ENCODE peak calls at places on chromosomes 6 and 20, in ten cellular contexts. One of them, this sample, is unnamed.

GRCh38 chr6:37700266-37700973 is 2.7 kb upstream of the MDGA1 start:
- DNase-seq in fibroblast of pulmonary artery: no peak
- DNase-seq in cardiac fibroblast: no peak
- DNase-seq in kidney epithelial cell: no peak
- DNase-seq in hepatocyte: no peak
- DNase-seq in pancreas: no peak
- DNase-seq in heart right ventricle: no peak
- DNase-seq in uterus: no peak
- DNase-seq in psoas muscle: no peak
- DNase-seq in sigmoid colon: no peak
- DNase-seq in this sample: no peak

GRCh38 chr20:23445596-23446217 is 6.2 kb downstream of the CSTL1 start:
- DNase-seq in pancreas: no peak
- DNase-seq in heart right ventricle: no peak
- DNase-seq in fibroblast of pulmonary artery: peak; percentile 56
- DNase-seq in kidney epithelial cell: peak; percentile 63
- DNase-seq in cardiac fibroblast: peak; percentile 90
- DNase-seq in sigmoid colon: no peak
- DNase-seq in uterus: no peak
- DNase-seq in psoas muscle: no peak
- DNase-seq in hepatocyte: peak; percentile 22
- DNase-seq in this sample: no peak

GRCh38 chr6:16003197-16003491 is 125.7 kb upstream of the MYLIP start:
- DNase-seq in pancreas: no peak
- DNase-seq in fibroblast of pulmonary artery: no peak
- DNase-seq in hepatocyte: no peak
- DNase-seq in kidney epithelial cell: no peak
- DNase-seq in heart right ventricle: no peak
- DNase-seq in sigmoid colon: no peak
- DNase-seq in uterus: no peak
- DNase-seq in psoas muscle: no peak
- DNase-seq in cardiac fibroblast: no peak
- DNase-seq in this sample: no peak

GRCh38 chr6:1027109-1027794 is 284.6 kb upstream of the FOXQ1 start:
- DNase-seq in kidney epithelial cell: no peak
- DNase-seq in fibroblast of pulmonary artery: no peak
- DNase-seq in pancreas: no peak
- DNase-seq in heart right ventricle: no peak
- DNase-seq in uterus: no peak
- DNase-seq in psoas muscle: no peak
- DNase-seq in hepatocyte: peak; percentile 23
- DNase-seq in sigmoid colon: no peak
- DNase-seq in cardiac fibroblast: no peak
- DNase-seq in this sample: no peak

GRCh38 chr20:9741996-9742395 is 96.9 kb downstream of the PAK5 start:
- DNase-seq in hepatocyte: no peak
- DNase-seq in cardiac fibroblast: no peak
- DNase-seq in fibroblast of pulmonary artery: no peak
- DNase-seq in heart right ventricle: no peak
- DNase-seq in pancreas: no peak
- DNase-seq in uterus: no peak
- DNase-seq in sigmoid colon: no peak
- DNase-seq in psoas muscle: no peak
- DNase-seq in kidney epithelial cell: no peak
- DNase-seq in this sample: no peak

GRCh38 chr6:148750826-148751225 is 4.0 kb downstream of the UST start:
- DNase-seq in uterus: no peak
- DNase-seq in sigmoid colon: no peak
- DNase-seq in fibroblast of pulmonary artery: peak; percentile 64
- DNase-seq in heart right ventricle: peak; percentile 25
- DNase-seq in pancreas: peak; percentile 75
- DNase-seq in psoas muscle: no peak
- DNase-seq in hepatocyte: no peak
- DNase-seq in cardiac fibroblast: peak; percentile 61
- DNase-seq in kidney epithelial cell: no peak
- DNase-seq in this sample: no peak

GRCh38 chr20:21183722-21184121 is 57.8 kb downstream of the KIZ start:
- DNase-seq in psoas muscle: no peak
- DNase-seq in heart right ventricle: no peak
- DNase-seq in sigmoid colon: no peak
- DNase-seq in fibroblast of pulmonary artery: no peak
- DNase-seq in hepatocyte: peak; percentile 37
- DNase-seq in cardiac fibroblast: peak; percentile 22
- DNase-seq in pancreas: no peak
- DNase-seq in kidney epithelial cell: no peak
- DNase-seq in uterus: no peak
- DNase-seq in this sample: no peak

GRCh38 chr6:127539292-127539691 is 20.2 kb upstream of the MTCL3 start:
- DNase-seq in pancreas: no peak
- DNase-seq in uterus: no peak
- DNase-seq in cardiac fibroblast: peak; percentile 59
- DNase-seq in heart right ventricle: no peak
- DNase-seq in kidney epithelial cell: no peak
- DNase-seq in fibroblast of pulmonary artery: peak; percentile 60
- DNase-seq in psoas muscle: no peak
- DNase-seq in hepatocyte: peak; percentile 10
- DNase-seq in sigmoid colon: no peak
- DNase-seq in this sample: no peak

GRCh38 chr6:144314003-144314485 is 28.9 kb downstream of the UTRN start:
- DNase-seq in heart right ventricle: peak; percentile 65
- DNase-seq in uterus: peak; percentile 59
- DNase-seq in cardiac fibroblast: peak; percentile 82
- DNase-seq in sigmoid colon: peak; percentile 80
- DNase-seq in fibroblast of pulmonary artery: peak; percentile 81
- DNase-seq in psoas muscle: peak; percentile 81
- DNase-seq in pancreas: no peak
- DNase-seq in hepatocyte: no peak
- DNase-seq in kidney epithelial cell: no peak
- DNase-seq in this sample: no peak

GRCh38 chr20:33843854-33844253 is 32.7 kb downstream of the CHMP4B start:
- DNase-seq in kidney epithelial cell: no peak
- DNase-seq in fibroblast of pulmonary artery: no peak
- DNase-seq in psoas muscle: no peak
- DNase-seq in sigmoid colon: peak; percentile 27
- DNase-seq in uterus: no peak
- DNase-seq in pancreas: no peak
- DNase-seq in heart right ventricle: no peak
- DNase-seq in cardiac fibroblast: peak; percentile 9
- DNase-seq in hepatocyte: no peak
- DNase-seq in this sample: peak; percentile 61

GRCh38 chr20:41316602-41317535 is 662 bp downstream of the ZHX3 start:
- DNase-seq in kidney epithelial cell: peak; percentile 67
- DNase-seq in uterus: peak; percentile 82
- DNase-seq in heart right ventricle: peak; percentile 88
- DNase-seq in psoas muscle: peak; percentile 91
- DNase-seq in sigmoid colon: peak; percentile 89
- DNase-seq in pancreas: peak; percentile 76
- DNase-seq in hepatocyte: peak; percentile 81
- DNase-seq in cardiac fibroblast: peak; percentile 94
- DNase-seq in fibroblast of pulmonary artery: peak; percentile 84
- DNase-seq in this sample: peak; percentile 69

GRCh38 chr20:16385891-16386290 is 187.4 kb downstream of the KIF16B start:
- DNase-seq in kidney epithelial cell: no peak
- DNase-seq in hepatocyte: no peak
- DNase-seq in cardiac fibroblast: no peak
- DNase-seq in pancreas: no peak
- DNase-seq in fibroblast of pulmonary artery: no peak
- DNase-seq in sigmoid colon: no peak
- DNase-seq in heart right ventricle: no peak
- DNase-seq in psoas muscle: no peak
- DNase-seq in uterus: no peak
- DNase-seq in this sample: no peak

GRCh38 chr6:105184921-105185320 is 5.1 kb upstream of the POPDC3 start:
- DNase-seq in pancreas: no peak
- DNase-seq in cardiac fibroblast: peak; percentile 88
- DNase-seq in kidney epithelial cell: no peak
- DNase-seq in heart right ventricle: no peak
- DNase-seq in sigmoid colon: no peak
- DNase-seq in psoas muscle: no peak
- DNase-seq in hepatocyte: no peak
- DNase-seq in uterus: no peak
- DNase-seq in fibroblast of pulmonary artery: peak; percentile 81
- DNase-seq in this sample: no peak

GRCh38 chr20:56439784-56440291 is 27.8 kb downstream of the CASS4 start:
- DNase-seq in heart right ventricle: peak; percentile 57
- DNase-seq in pancreas: no peak
- DNase-seq in cardiac fibroblast: peak; percentile 97
- DNase-seq in psoas muscle: no peak
- DNase-seq in kidney epithelial cell: peak; percentile 23
- DNase-seq in fibroblast of pulmonary artery: peak; percentile 99
- DNase-seq in sigmoid colon: peak; percentile 90
- DNase-seq in hepatocyte: peak; percentile 30
- DNase-seq in uterus: no peak
- DNase-seq in this sample: no peak

GRCh38 chr6:105223242-105223641 is 43.4 kb upstream of the POPDC3 start:
- DNase-seq in kidney epithelial cell: no peak
- DNase-seq in pancreas: no peak
- DNase-seq in sigmoid colon: no peak
- DNase-seq in hepatocyte: no peak
- DNase-seq in psoas muscle: no peak
- DNase-seq in heart right ventricle: no peak
- DNase-seq in cardiac fibroblast: no peak
- DNase-seq in fibroblast of pulmonary artery: no peak
- DNase-seq in uterus: no peak
- DNase-seq in this sample: no peak

GRCh38 chr20:35698298-35699126 is 640 bp downstream of the NFS1 start:
- DNase-seq in heart right ventricle: no peak
- DNase-seq in pancreas: no peak
- DNase-seq in cardiac fibroblast: no peak
- DNase-seq in hepatocyte: peak; percentile 10
- DNase-seq in kidney epithelial cell: no peak
- DNase-seq in uterus: no peak
- DNase-seq in sigmoid colon: peak; percentile 53
- DNase-seq in psoas muscle: no peak
- DNase-seq in fibroblast of pulmonary artery: no peak
- DNase-seq in this sample: no peak

GRCh38 chr20:47493175-47493953 is 8.3 kb upstream of the NCOA3 start:
- DNase-seq in cardiac fibroblast: peak; percentile 76
- DNase-seq in uterus: peak; percentile 92
- DNase-seq in fibroblast of pulmonary artery: peak; percentile 89
- DNase-seq in sigmoid colon: peak; percentile 95
- DNase-seq in psoas muscle: peak; percentile 93
- DNase-seq in hepatocyte: peak; percentile 82
- DNase-seq in kidney epithelial cell: no peak
- DNase-seq in pancreas: peak; percentile 90
- DNase-seq in heart right ventricle: peak; percentile 87
- DNase-seq in this sample: peak; percentile 75

GRCh38 chr20:25692499-25692898 is 4.2 kb downstream of the ZNF337 start:
- DNase-seq in pancreas: no peak
- DNase-seq in psoas muscle: no peak
- DNase-seq in uterus: no peak
- DNase-seq in sigmoid colon: no peak
- DNase-seq in fibroblast of pulmonary artery: no peak
- DNase-seq in heart right ventricle: no peak
- DNase-seq in hepatocyte: no peak
- DNase-seq in kidney epithelial cell: no peak
- DNase-seq in cardiac fibroblast: no peak
- DNase-seq in this sample: no peak
- TF ChIP-seq CTCF in pancreas: no peak
- TF ChIP-seq CTCF in psoas muscle: no peak
- TF ChIP-seq CTCF in uterus: no peak
- TF ChIP-seq CTCF in sigmoid colon: no peak
- TF ChIP-seq CTCF in fibroblast of pulmonary artery: no peak
- TF ChIP-seq CTCF in heart right ventricle: no peak
- TF ChIP-seq CTCF in hepatocyte: no peak
- TF ChIP-seq CTCF in kidney epithelial cell: peak; percentile 45
- TF ChIP-seq CTCF in cardiac fibroblast: no peak
- TF ChIP-seq CTCF in this sample: no peak

GRCh38 chr6:11044712-11045167 is 635 bp upstream of the ELOVL2 start:
- DNase-seq in psoas muscle: no peak
- DNase-seq in uterus: no peak
- DNase-seq in heart right ventricle: no peak
- DNase-seq in sigmoid colon: no peak
- DNase-seq in kidney epithelial cell: no peak
- DNase-seq in pancreas: no peak
- DNase-seq in cardiac fibroblast: no peak
- DNase-seq in fibroblast of pulmonary artery: no peak
- DNase-seq in hepatocyte: no peak
- DNase-seq in this sample: no peak
- H3K4me3 ChIP-seq in psoas muscle: peak overlapping the region; percentile 56
- H3K4me3 ChIP-seq in uterus: no peak overlapping the region
- H3K4me3 ChIP-seq in heart right ventricle: peak overlapping the region; percentile 26
- H3K4me3 ChIP-seq in sigmoid colon: peak overlapping the region; percentile 57
- H3K4me3 ChIP-seq in kidney epithelial cell: peak overlapping the region; percentile 37
- H3K4me3 ChIP-seq in pancreas: peak overlapping the region; percentile 59
- H3K4me3 ChIP-seq in cardiac fibroblast: peak overlapping the region; percentile 45
- H3K4me3 ChIP-seq in fibroblast of pulmonary artery: peak overlapping the region; percentile 55
- H3K4me3 ChIP-seq in hepatocyte: peak overlapping the region; percentile 27
- H3K4me3 ChIP-seq in this sample: no peak overlapping the region

DNA sequence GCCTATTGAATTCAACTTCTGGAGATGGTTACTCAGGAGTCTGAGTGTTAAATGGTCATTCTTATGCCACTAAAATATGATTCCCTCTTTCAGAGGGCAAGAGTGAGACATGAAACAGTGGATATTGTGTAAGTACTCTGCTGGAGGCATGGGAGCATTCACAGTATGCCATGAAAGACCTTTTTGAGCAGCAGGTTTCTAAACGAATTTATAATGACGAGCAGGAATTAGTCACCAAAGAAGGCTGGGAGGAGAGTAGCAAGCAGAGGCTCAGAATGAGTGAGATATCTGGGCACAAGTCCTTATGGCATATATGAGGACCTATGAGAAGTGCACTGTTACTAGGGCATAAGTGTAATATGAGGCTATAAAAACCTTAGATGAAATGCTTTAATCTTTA is 10.9 kb upstream of the MYB start:
- DNase-seq in pancreas: no peak
- DNase-seq in fibroblast of pulmonary artery: no peak
- DNase-seq in cardiac fibroblast: no peak
- DNase-seq in heart right ventricle: no peak
- DNase-seq in psoas muscle: no peak
- DNase-seq in kidney epithelial cell: no peak
- DNase-seq in hepatocyte: no peak
- DNase-seq in sigmoid colon: no peak
- DNase-seq in uterus: no peak
- DNase-seq in this sample: no peak
- TF ChIP-seq CTCF in pancreas: no peak
- TF ChIP-seq CTCF in fibroblast of pulmonary artery: no peak
- TF ChIP-seq CTCF in cardiac fibroblast: no peak
- TF ChIP-seq CTCF in heart right ventricle: no peak
- TF ChIP-seq CTCF in psoas muscle: no peak
- TF ChIP-seq CTCF in kidney epithelial cell: no peak
- TF ChIP-seq CTCF in hepatocyte: no peak
- TF ChIP-seq CTCF in sigmoid colon: no peak
- TF ChIP-seq CTCF in uterus: no peak
- TF ChIP-seq CTCF in this sample: no peak

DNA sequence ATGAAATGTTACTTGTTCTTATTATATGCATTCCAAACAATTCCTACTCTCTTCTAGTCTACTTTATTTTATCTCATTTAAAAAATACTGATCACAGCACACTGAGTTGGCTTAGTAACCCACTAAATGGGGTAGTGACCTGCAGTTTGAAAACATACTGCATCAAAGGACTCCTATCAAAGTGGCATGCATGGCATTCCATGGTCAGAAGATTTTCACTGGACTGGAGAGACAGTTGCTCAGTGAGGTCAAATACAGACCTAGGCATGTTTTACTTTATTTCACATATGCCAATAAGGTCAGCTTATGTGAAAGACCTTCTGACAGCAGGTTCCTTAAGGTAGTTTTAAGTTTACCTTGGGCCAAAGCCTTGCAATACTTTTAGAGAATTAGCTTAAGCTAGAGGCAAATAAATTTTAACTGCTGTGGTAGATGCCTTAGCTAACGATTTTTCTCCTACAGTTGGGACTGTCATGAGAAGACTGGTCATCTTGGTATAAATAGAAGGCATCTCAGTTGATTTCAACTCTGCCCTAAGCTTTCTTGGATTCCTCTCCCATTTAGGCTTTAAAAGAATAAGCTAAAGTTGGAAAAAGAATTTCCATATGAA is 35.1 kb downstream of the TPD52L1 start:
- DNase-seq in pancreas: no peak
- DNase-seq in sigmoid colon: no peak
- DNase-seq in psoas muscle: no peak
- DNase-seq in hepatocyte: no peak
- DNase-seq in heart right ventricle: no peak
- DNase-seq in kidney epithelial cell: no peak
- DNase-seq in fibroblast of pulmonary artery: no peak
- DNase-seq in cardiac fibroblast: no peak
- DNase-seq in uterus: no peak
- DNase-seq in this sample: no peak
- H3K4me3 ChIP-seq in pancreas: no peak overlapping the region
- H3K4me3 ChIP-seq in sigmoid colon: no peak overlapping the region
- H3K4me3 ChIP-seq in psoas muscle: peak overlapping the region; percentile 8
- H3K4me3 ChIP-seq in hepatocyte: no peak overlapping the region
- H3K4me3 ChIP-seq in heart right ventricle: no peak overlapping the region
- H3K4me3 ChIP-seq in kidney epithelial cell: no peak overlapping the region
- H3K4me3 ChIP-seq in fibroblast of pulmonary artery: no peak overlapping the region
- H3K4me3 ChIP-seq in cardiac fibroblast: no peak overlapping the region
- H3K4me3 ChIP-seq in uterus: no peak overlapping the region
- H3K4me3 ChIP-seq in this sample: no peak overlapping the region

This sample was measured in GM12865.